ENCODE peak calls at places on chromosomes 13 and 19, in eight cellular contexts. G, O, N, V, C, A, Y and F are unnamed samples.
A peak's percentile ranks its signal among the peaks of the same experiment; 100 is the strongest.

GRCh38 chr13:113304121-113304520 is 7.1 kb downstream of the LAMP1 start:
- DNase-seq in C (no peak), O (no peak), N (no peak), Y (no peak), A (no peak), V (no peak), G (no peak), F (no peak)

GRCh38 chr19:30077851-30078355 is 135.9 kb downstream of the URI1 start:
- DNase-seq in N (no peak), O (no peak), C (no peak), A (no peak), G (no peak), Y (no peak), V (no peak), F (no peak)

GRCh38 chr13:48853381-48854102 is 122.2 kb upstream of the FNDC3A start:
- DNase-seq in V (peak; percentile 91), G (no peak), A (no peak), Y (no peak), O (peak; percentile 1), N (peak; percentile 23), C (no peak), F (peak; percentile 0)

GRCh38 chr19:46896076-46896794 is 35.4 kb downstream of the ARHGAP35 start:
- DNase-seq in G (no peak), Y (no peak), O (no peak), C (no peak), V (no peak), A (no peak), N (no peak), F (no peak)

GRCh38 chr19:4910594-4911273 is 1.4 kb downstream of the UHRF1 start:
- DNase-seq in V (peak; percentile 40), N (peak; percentile 75), O (no peak), G (peak; percentile 68), A (no peak), Y (peak; percentile 89), C (peak; percentile 20), F (no peak)

GRCh38 chr13:102141625-102142472 is 260.0 kb downstream of the FGF14 start:
- DNase-seq in O (no peak), V (peak; percentile 25), C (no peak), A (no peak), N (peak; percentile 25), Y (peak; percentile 2), G (no peak), F (no peak)

GRCh38 chr13:67574320-67575233 is 344.4 kb upstream of the PCDH9 start:
- DNase-seq in A (no peak), Y (no peak), O (no peak), C (no peak), N (peak; percentile 15), G (no peak), V (no peak), F (no peak)

GRCh38 chr19:47134533-47134932 is 3.9 kb downstream of the SAE1 start:
- DNase-seq in C (no peak), N (no peak), G (no peak), A (no peak), V (no peak), O (no peak), Y (no peak), F (no peak)

GRCh38 chr19:15104411-15104810 is 2.8 kb upstream of the SYDE1 start:
- DNase-seq in N (no peak), C (no peak), Y (no peak), V (no peak), G (no peak), A (no peak), O (no peak), F (no peak)